ENCODE peak calls at places on chromosomes 2 and 18, in six cellular contexts. One of them, this sample, is unnamed.

GRCh38 chr2:12032421-12032820 is 286.0 kb downstream of the LPIN1 start:
- DNase-seq in foreskin fibroblast: no peak
- DNase-seq in AG04450: no peak
- DNase-seq in epithelial cell of esophagus: no peak
- DNase-seq in retinal pigment epithelial cell: no peak
- DNase-seq in mesothelial cell of epicardium: no peak
- DNase-seq in this sample: no peak

GRCh38 chr2:140275427-140275826 is 1495.2 kb upstream of the NXPH2 start:
- DNase-seq in foreskin fibroblast: no peak
- DNase-seq in mesothelial cell of epicardium: no peak
- DNase-seq in epithelial cell of esophagus: peak; percentile 59
- DNase-seq in retinal pigment epithelial cell: no peak
- DNase-seq in AG04450: no peak
- DNase-seq in this sample: no peak

GRCh38 chr2:148842050-148842449 is 33.0 kb upstream of the KIF5C start:
- DNase-seq in retinal pigment epithelial cell: no peak
- DNase-seq in epithelial cell of esophagus: no peak
- DNase-seq in foreskin fibroblast: no peak
- DNase-seq in mesothelial cell of epicardium: no peak
- DNase-seq in AG04450: no peak
- DNase-seq in this sample: no peak

GRCh38 chr2:36854241-36854640 is 112.1 kb downstream of the STRN start:
- DNase-seq in epithelial cell of esophagus: peak; percentile 23
- DNase-seq in retinal pigment epithelial cell: no peak
- DNase-seq in mesothelial cell of epicardium: no peak
- DNase-seq in AG04450: no peak
- DNase-seq in foreskin fibroblast: no peak
- DNase-seq in this sample: no peak

GRCh38 chr2:234468503-234468902 is 28.4 kb downstream of the ARL4C start:
- DNase-seq in epithelial cell of esophagus: no peak
- DNase-seq in mesothelial cell of epicardium: no peak
- DNase-seq in foreskin fibroblast: no peak
- DNase-seq in AG04450: no peak
- DNase-seq in retinal pigment epithelial cell: no peak
- DNase-seq in this sample: no peak

GRCh38 chr2:208033701-208034502 is 8.6 kb upstream of the PLEKHM3 start:
- DNase-seq in retinal pigment epithelial cell: no peak
- DNase-seq in mesothelial cell of epicardium: no peak
- DNase-seq in epithelial cell of esophagus: peak; percentile 89
- DNase-seq in AG04450: no peak
- DNase-seq in foreskin fibroblast: no peak
- DNase-seq in this sample: no peak

GRCh38 chr18:55053976-55054375 is 94.7 kb upstream of the CCDC68 start:
- DNase-seq in retinal pigment epithelial cell: no peak
- DNase-seq in foreskin fibroblast: no peak
- DNase-seq in mesothelial cell of epicardium: no peak
- DNase-seq in AG04450: no peak
- DNase-seq in epithelial cell of esophagus: no peak
- DNase-seq in this sample: no peak

GRCh38 chr18:12837747-12838146 is 46.3 kb downstream of the PTPN2 start:
- DNase-seq in retinal pigment epithelial cell: no peak
- DNase-seq in mesothelial cell of epicardium: no peak
- DNase-seq in AG04450: no peak
- DNase-seq in epithelial cell of esophagus: peak; percentile 26
- DNase-seq in foreskin fibroblast: no peak
- DNase-seq in this sample: no peak

GRCh38 chr2:54652540-54652939 is 70.9 kb upstream of the EML6 start:
- DNase-seq in epithelial cell of esophagus: peak; percentile 70
- DNase-seq in mesothelial cell of epicardium: no peak
- DNase-seq in AG04450: no peak
- DNase-seq in foreskin fibroblast: no peak
- DNase-seq in retinal pigment epithelial cell: no peak
- DNase-seq in this sample: no peak

GRCh38 chr2:112480540-112481049 is 1.4 kb upstream of the TTL start:
- DNase-seq in retinal pigment epithelial cell: no peak
- DNase-seq in epithelial cell of esophagus: peak; percentile 16
- DNase-seq in foreskin fibroblast: no peak
- DNase-seq in AG04450: no peak
- DNase-seq in mesothelial cell of epicardium: no peak
- DNase-seq in this sample: no peak

GRCh38 chr2:8966123-8966908 is 37.2 kb downstream of the MBOAT2 start:
- DNase-seq in AG04450: no peak
- DNase-seq in foreskin fibroblast: no peak
- DNase-seq in mesothelial cell of epicardium: no peak
- DNase-seq in epithelial cell of esophagus: no peak
- DNase-seq in retinal pigment epithelial cell: no peak
- DNase-seq in this sample: no peak

GRCh38 chr2:41806286-41806685 is 241.5 kb upstream of the PKDCC start:
- DNase-seq in AG04450: no peak
- DNase-seq in mesothelial cell of epicardium: no peak
- DNase-seq in foreskin fibroblast: no peak
- DNase-seq in epithelial cell of esophagus: no peak
- DNase-seq in retinal pigment epithelial cell: no peak
- DNase-seq in this sample: no peak
- TF ChIP-seq CTCF in AG04450: no peak
- TF ChIP-seq CTCF in mesothelial cell of epicardium: no peak
- TF ChIP-seq CTCF in foreskin fibroblast: no peak
- TF ChIP-seq CTCF in epithelial cell of esophagus: no peak
- TF ChIP-seq CTCF in retinal pigment epithelial cell: no peak
- TF ChIP-seq CTCF in this sample: peak; percentile 41

GRCh38 chr2:176873403-176873802 is 339.2 kb upstream of the HNRNPA3 start:
- DNase-seq in retinal pigment epithelial cell: no peak
- DNase-seq in mesothelial cell of epicardium: no peak
- DNase-seq in epithelial cell of esophagus: no peak
- DNase-seq in AG04450: no peak
- DNase-seq in foreskin fibroblast: no peak
- DNase-seq in this sample: no peak
- TF ChIP-seq CTCF in retinal pigment epithelial cell: peak; percentile 51
- TF ChIP-seq CTCF in mesothelial cell of epicardium: no peak
- TF ChIP-seq CTCF in epithelial cell of esophagus: no peak
- TF ChIP-seq CTCF in AG04450: peak; percentile 32
- TF ChIP-seq CTCF in foreskin fibroblast: no peak
- TF ChIP-seq CTCF in this sample: peak; percentile 38

DNA sequence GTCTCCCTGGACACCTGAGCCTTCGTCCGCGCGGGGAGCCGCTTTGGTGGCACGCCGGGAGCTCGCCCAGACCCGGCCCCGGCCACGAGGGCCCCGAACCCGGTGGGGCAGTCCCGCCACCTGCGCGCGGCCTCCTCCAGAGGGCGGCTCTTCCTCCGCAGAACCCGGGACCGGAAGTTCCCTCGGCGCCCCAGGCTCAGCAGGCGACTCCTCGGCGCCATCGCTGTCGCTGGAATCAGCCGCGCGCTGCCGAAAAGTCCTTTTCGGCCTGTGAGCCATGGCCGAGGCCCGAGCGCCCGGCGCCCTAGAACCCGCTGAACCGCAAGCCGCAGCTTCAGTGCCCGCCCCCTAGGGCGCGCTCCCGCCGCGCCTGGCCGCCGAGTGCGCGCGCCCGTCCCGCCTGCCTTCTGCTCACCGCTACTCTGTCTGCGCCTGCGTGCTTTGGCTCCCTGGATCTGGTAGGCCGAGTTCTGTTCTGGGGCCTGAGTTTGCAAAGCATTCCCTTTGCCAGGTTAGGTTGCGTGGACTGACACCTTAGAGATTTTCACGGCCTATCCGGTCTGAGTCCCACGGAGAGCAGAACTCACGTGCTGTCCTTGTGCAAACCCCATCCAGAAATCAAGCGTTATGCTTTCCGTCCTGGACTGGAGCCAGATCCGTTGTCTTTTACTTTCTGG is at the start of gene GCFC2:
- DNase-seq in epithelial cell of esophagus: peak; percentile 87
- DNase-seq in mesothelial cell of epicardium: peak; percentile 90
- DNase-seq in foreskin fibroblast: peak; percentile 84
- DNase-seq in AG04450: peak; percentile 51
- DNase-seq in retinal pigment epithelial cell: no peak
- DNase-seq in this sample: peak; percentile 71
- TF ChIP-seq CTCF in epithelial cell of esophagus: peak; percentile 29
- TF ChIP-seq CTCF in mesothelial cell of epicardium: no peak
- TF ChIP-seq CTCF in foreskin fibroblast: peak; percentile 41
- TF ChIP-seq CTCF in AG04450: peak; percentile 47
- TF ChIP-seq CTCF in retinal pigment epithelial cell: peak; percentile 32
- TF ChIP-seq CTCF in this sample: peak; percentile 57

DNA sequence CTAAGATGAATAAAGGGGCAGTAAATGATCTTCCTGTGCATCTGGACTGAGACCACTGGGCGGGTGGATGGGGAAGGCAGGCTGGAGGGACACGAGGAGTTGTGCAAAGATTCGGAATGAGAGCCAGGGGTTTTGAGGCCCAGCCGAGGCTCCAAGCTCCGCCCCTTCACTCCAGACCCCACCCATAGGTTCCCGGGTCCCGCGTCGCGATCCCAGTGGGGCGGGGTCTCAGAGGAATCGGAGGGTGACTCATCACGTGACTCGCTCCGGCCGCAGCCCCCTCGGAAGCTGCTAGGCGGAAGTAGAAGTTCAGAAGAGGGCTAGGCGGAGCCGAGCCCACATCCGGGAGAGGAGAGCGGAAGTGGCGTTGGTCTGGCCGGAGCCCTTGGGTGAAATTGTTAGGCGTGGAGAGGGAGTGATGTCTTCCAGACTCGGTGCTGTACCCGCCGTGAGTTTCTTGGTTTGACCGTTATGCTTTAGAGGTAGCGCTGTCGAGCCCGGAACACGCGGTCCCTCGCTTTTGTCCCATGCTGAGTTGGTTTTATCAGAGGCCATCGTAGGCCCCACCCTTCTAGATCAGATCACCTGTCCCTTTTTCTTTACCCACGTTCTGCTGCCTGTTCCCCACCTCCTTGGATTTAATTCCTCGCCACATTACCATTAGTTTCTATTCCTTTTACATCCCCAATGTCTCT is at the start of gene ZNF512:
- DNase-seq in epithelial cell of esophagus: peak; percentile 78
- DNase-seq in mesothelial cell of epicardium: peak; percentile 87
- DNase-seq in AG04450: peak; percentile 79
- DNase-seq in retinal pigment epithelial cell: peak; percentile 66
- DNase-seq in foreskin fibroblast: peak; percentile 90
- DNase-seq in this sample: peak; percentile 88
- TF ChIP-seq CTCF in epithelial cell of esophagus: no peak
- TF ChIP-seq CTCF in mesothelial cell of epicardium: peak; percentile 15
- TF ChIP-seq CTCF in AG04450: no peak
- TF ChIP-seq CTCF in retinal pigment epithelial cell: no peak
- TF ChIP-seq CTCF in foreskin fibroblast: no peak
- TF ChIP-seq CTCF in this sample: no peak

GRCh38 chr2:169478745-169479256 is 493 bp upstream of the BBS5 start:
- DNase-seq in foreskin fibroblast: no peak
- DNase-seq in retinal pigment epithelial cell: no peak
- DNase-seq in AG04450: no peak
- DNase-seq in mesothelial cell of epicardium: no peak
- DNase-seq in epithelial cell of esophagus: no peak
- DNase-seq in this sample: no peak

GRCh38 chr2:169480079-169480465 is 778 bp downstream of the BBS5 start:
- DNase-seq in mesothelial cell of epicardium: no peak
- DNase-seq in foreskin fibroblast: peak; percentile 16
- DNase-seq in retinal pigment epithelial cell: no peak
- DNase-seq in epithelial cell of esophagus: peak; percentile 18
- DNase-seq in AG04450: no peak
- DNase-seq in this sample: no peak

GRCh38 chr2:169478339-169478738 is 955 bp upstream of the BBS5 start:
- DNase-seq in foreskin fibroblast: peak; percentile 38
- DNase-seq in retinal pigment epithelial cell: peak; percentile 63
- DNase-seq in mesothelial cell of epicardium: no peak
- DNase-seq in epithelial cell of esophagus: no peak
- DNase-seq in AG04450: no peak
- DNase-seq in this sample: no peak

GRCh38 chr2:169476459-169476858 is 2.8 kb upstream of the BBS5 start:
- DNase-seq in epithelial cell of esophagus: peak; percentile 85
- DNase-seq in mesothelial cell of epicardium: no peak
- DNase-seq in foreskin fibroblast: no peak
- DNase-seq in AG04450: no peak
- DNase-seq in retinal pigment epithelial cell: peak; percentile 39
- DNase-seq in this sample: no peak

DNA sequence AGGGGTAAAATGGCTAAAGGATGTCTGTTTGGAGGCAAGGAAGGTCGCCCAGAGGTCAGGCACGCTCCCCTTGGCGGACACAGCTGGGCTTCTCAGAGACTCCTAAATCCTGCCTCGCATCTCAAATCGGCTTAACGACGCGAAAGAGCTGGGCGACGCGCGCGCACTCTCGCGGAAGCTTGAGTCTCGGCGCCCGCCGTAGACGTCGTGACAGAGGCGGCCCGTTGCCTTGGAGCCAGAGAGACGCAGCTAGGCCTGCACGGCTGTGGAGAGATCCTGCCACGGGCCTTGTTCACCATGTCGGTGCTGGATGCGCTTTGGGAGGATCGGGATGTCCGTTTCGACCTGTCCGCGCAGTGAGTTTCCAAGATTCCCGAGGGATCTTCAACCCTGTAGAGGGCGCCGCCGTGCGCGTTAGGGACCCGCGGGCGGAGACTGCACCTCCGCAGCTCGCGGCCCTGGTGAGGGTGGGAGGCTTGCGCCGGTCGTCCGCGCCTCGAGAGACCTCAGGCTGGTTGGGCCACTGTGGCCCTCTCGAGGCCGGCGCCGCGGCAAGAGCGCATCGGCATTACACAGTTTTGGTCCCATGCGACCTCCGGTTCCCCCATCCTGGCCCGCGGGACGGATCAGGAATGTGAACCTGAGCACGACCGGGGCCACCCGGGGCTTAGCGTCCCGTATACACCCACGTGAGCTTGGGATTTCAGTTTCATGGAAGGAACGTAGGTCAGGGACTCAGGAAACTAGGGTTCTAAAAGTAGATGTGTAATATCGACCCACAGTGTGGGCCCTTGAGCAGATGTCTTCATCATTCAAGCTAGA is at the start of gene BBS5:
- DNase-seq in AG04450: peak; percentile 58
- DNase-seq in foreskin fibroblast: peak; percentile 84
- DNase-seq in retinal pigment epithelial cell: peak; percentile 61
- DNase-seq in epithelial cell of esophagus: peak; percentile 84
- DNase-seq in mesothelial cell of epicardium: peak; percentile 74
- DNase-seq in this sample: peak; percentile 56
- TF ChIP-seq CTCF in AG04450: peak; percentile 62
- TF ChIP-seq CTCF in foreskin fibroblast: peak; percentile 45
- TF ChIP-seq CTCF in retinal pigment epithelial cell: peak; percentile 67
- TF ChIP-seq CTCF in epithelial cell of esophagus: peak; percentile 48
- TF ChIP-seq CTCF in mesothelial cell of epicardium: peak; percentile 20
- TF ChIP-seq CTCF in this sample: peak; percentile 68